ENCODE peak calls at places on chromosome 2, in four cellular contexts. B is HCT116, H is heart right ventricle, S is gastrocnemius medialis. C is an unnamed sample. For H3K36me3, the result is how much of the 10 kb centered on the place peaks cover.

GRCh38 chr2:24480245-24480644 is 10.8 kb upstream of the NCOA1 start:
- DNase-seq in B (no peak), H (no peak), S (no peak), C (no peak)

GRCh38 chr2:42722328-42723190 is 41.4 kb downstream of the OXER1 start:
- DNase-seq in S (no peak), H (no peak), B (no peak), C (peak)

GRCh38 chr2:177579486-177580036 is 187.0 kb downstream of the AGPS start:
- DNase-seq in B (no peak), H (no peak), S (no peak), C (peak)

GRCh38 chr2:15176604-15177003 is 384.5 kb downstream of the NBAS start:
- DNase-seq in B (no peak), S (no peak), H (no peak), C (no peak)

GRCh38 chr2:191691898-191692297 is 14.0 kb downstream of the NABP1 start:
- DNase-seq in H (no peak), B (no peak), S (no peak), C (no peak)

GRCh38 chr2:48900321-48901014 is 144.9 kb upstream of the LHCGR start:
- DNase-seq in S (no peak), H (no peak), B (no peak), C (no peak)

GRCh38 chr2:217652761-217653160 is 350.0 kb downstream of the TNS1 start:
- DNase-seq in B (no peak), H (no peak), S (no peak), C (no peak)

GRCh38 chr2:36633470-36634092 is 35.6 kb upstream of the FEZ2 start:
- DNase-seq in B (no peak), S (no peak), H (no peak), C (no peak)

GRCh38 chr2:112345030-112346027 is 69.9 kb downstream of the ZC3H6 start:
- DNase-seq in S (no peak), H (no peak), B (no peak), C (no peak)

GRCh38 chr2:18626256-18626668 is 36.9 kb upstream of the NT5C1B start:
- DNase-seq in S (no peak), B (no peak), H (no peak), C (no peak)

GRCh38 chr2:133740500-133740899 is 172.2 kb upstream of the NCKAP5 start:
- DNase-seq in S (no peak), H (no peak), B (no peak), C (no peak)

GRCh38 chr2:133739039-133739438 is 170.8 kb upstream of the NCKAP5 start:
- DNase-seq in H (no peak), B (no peak), S (no peak), C (no peak)

GRCh38 chr2:133736674-133737073 is 168.4 kb upstream of the NCKAP5 start:
- DNase-seq in H (no peak), B (no peak), S (no peak), C (no peak)

GRCh38 chr2:133734699-133735098 is 166.4 kb upstream of the NCKAP5 start:
- DNase-seq in H (no peak), S (no peak), B (no peak), C (no peak)

GRCh38 chr2:133737597-133737996 is 169.3 kb upstream of the NCKAP5 start:
- DNase-seq in H (no peak), B (no peak), S (no peak), C (no peak)
- H3K27ac ChIP-seq in H (no peak), B (no peak), S (no peak), C (no peak)

DNA sequence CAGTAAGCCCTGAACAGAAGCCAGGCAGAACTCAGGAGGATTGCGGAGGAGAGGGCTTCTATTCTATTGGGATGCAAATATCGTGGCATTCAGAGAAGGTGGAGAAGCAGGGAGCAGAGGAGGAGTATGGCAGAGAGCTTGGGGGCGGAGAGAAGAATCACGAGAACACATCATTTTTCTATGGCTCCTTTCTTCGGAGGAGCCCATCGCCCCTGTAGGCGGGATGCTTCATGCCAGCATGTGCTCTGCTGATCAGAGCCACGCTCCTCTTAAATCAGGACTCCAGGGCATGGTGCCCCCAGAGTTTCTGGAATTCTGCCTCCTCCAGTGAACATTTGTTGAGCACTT is 71.1 kb downstream of the CIB4 start:
- DNase-seq in B (no peak), H (no peak), S (peak), C (no peak)
- H3K36me3 ChIP-seq in B (under half), H (under half), S (under half), C (under half)

GRCh38 chr2:56130463-56131070 is 53.2 kb upstream of the CCDC85A start:
- DNase-seq in S (no peak), B (peak), H (no peak), C (no peak)
- H3K4me3 ChIP-seq in S (no peak), B (no peak), H (no peak), C (no peak)

GRCh38 chr2:146978891-146979555 is 865.8 kb upstream of the ACVR2A start:
- DNase-seq in B (no peak), H (no peak), S (no peak), C (no peak)
- H3K27ac ChIP-seq in B (no peak), H (no peak), S (no peak), C (no peak)

C was measured in uterus.